ENCODE peak calls at places on chromosomes 11 and 22, in four cellular contexts. One of them, this sample, is unnamed.
A peak's percentile ranks its signal among the peaks of the same experiment; 100 is the strongest.

GRCh38 chr11:90228056-90228455 is 5.2 kb upstream of the CHORDC1 start:
- DNase-seq in A549: no peak
- DNase-seq in esophagus squamous epithelium: no peak
- DNase-seq in K562: no peak
- DNase-seq in this sample: no peak

GRCh38 chr11:17313349-17314231 is 37.1 kb downstream of the NUCB2 start:
- DNase-seq in A549: no peak
- DNase-seq in esophagus squamous epithelium: no peak
- DNase-seq in K562: no peak
- DNase-seq in this sample: no peak

GRCh38 chr11:128692750-128693578 is 908 bp upstream of the FLI1 start:
- DNase-seq in A549: peak; percentile 10
- DNase-seq in esophagus squamous epithelium: no peak
- DNase-seq in K562: no peak
- DNase-seq in this sample: no peak

GRCh38 chr11:551131-551530 is 9.4 kb downstream of the LMNTD2 start:
- DNase-seq in A549: no peak
- DNase-seq in esophagus squamous epithelium: no peak
- DNase-seq in K562: no peak
- DNase-seq in this sample: no peak

GRCh38 chr11:79209540-79210266 is 231.1 kb downstream of the TENM4 start:
- DNase-seq in A549: no peak
- DNase-seq in esophagus squamous epithelium: no peak
- DNase-seq in K562: no peak
- DNase-seq in this sample: no peak

GRCh38 chr11:3808846-3809623 is 675 bp downstream of the PGAP2 start:
- DNase-seq in A549: peak; percentile 81
- DNase-seq in esophagus squamous epithelium: no peak
- DNase-seq in K562: peak; percentile 60
- DNase-seq in this sample: peak; percentile 66

GRCh38 chr11:129279326-129280026 is 87.4 kb upstream of the ARHGAP32 start:
- DNase-seq in A549: peak; percentile 68
- DNase-seq in esophagus squamous epithelium: no peak
- DNase-seq in K562: no peak
- DNase-seq in this sample: peak; percentile 90

GRCh38 chr11:117806906-117807305 is 9.9 kb upstream of the DSCAML1 start:
- DNase-seq in A549: no peak
- DNase-seq in esophagus squamous epithelium: no peak
- DNase-seq in K562: no peak
- DNase-seq in this sample: no peak

GRCh38 chr22:46614070-46614931 is 5.9 kb upstream of the GRAMD4 start:
- DNase-seq in A549: no peak
- DNase-seq in esophagus squamous epithelium: no peak
- DNase-seq in K562: no peak
- DNase-seq in this sample: no peak

GRCh38 chr11:28343304-28344233 is 235.4 kb downstream of the METTL15 start:
- DNase-seq in A549: peak; percentile 85
- DNase-seq in esophagus squamous epithelium: no peak
- DNase-seq in K562: peak; percentile 33
- DNase-seq in this sample: peak; percentile 70

GRCh38 chr11:68010058-68011041 is at the start of gene ALDH3B1:
- DNase-seq in A549: peak; percentile 97
- DNase-seq in esophagus squamous epithelium: peak; percentile 38
- DNase-seq in K562: peak; percentile 81
- DNase-seq in this sample: peak; percentile 97
- TF ChIP-seq POLR2A in A549: peak; percentile 85
- TF ChIP-seq POLR2A in esophagus squamous epithelium: no peak
- TF ChIP-seq POLR2A in K562: no peak
- TF ChIP-seq POLR2A in this sample: peak; percentile 89

GRCh38 chr11:67268684-67269268 is 2.5 kb downstream of the GRK2 start:
- DNase-seq in A549: no peak
- DNase-seq in esophagus squamous epithelium: no peak
- DNase-seq in K562: no peak
- DNase-seq in this sample: no peak

GRCh38 chr11:67265633-67266423 is 445 bp upstream of the GRK2 start:
- DNase-seq in A549: peak; percentile 55
- DNase-seq in esophagus squamous epithelium: no peak
- DNase-seq in K562: no peak
- DNase-seq in this sample: peak; percentile 91

GRCh38 chr11:67268036-67268683 is 1.9 kb downstream of the GRK2 start:
- DNase-seq in A549: no peak
- DNase-seq in esophagus squamous epithelium: no peak
- DNase-seq in K562: no peak
- DNase-seq in this sample: peak; percentile 48

GRCh38 chr11:67266424-67267187 is at the start of gene GRK2:
- DNase-seq in A549: peak; percentile 60
- DNase-seq in esophagus squamous epithelium: no peak
- DNase-seq in K562: peak; percentile 91
- DNase-seq in this sample: peak; percentile 76

DNA sequence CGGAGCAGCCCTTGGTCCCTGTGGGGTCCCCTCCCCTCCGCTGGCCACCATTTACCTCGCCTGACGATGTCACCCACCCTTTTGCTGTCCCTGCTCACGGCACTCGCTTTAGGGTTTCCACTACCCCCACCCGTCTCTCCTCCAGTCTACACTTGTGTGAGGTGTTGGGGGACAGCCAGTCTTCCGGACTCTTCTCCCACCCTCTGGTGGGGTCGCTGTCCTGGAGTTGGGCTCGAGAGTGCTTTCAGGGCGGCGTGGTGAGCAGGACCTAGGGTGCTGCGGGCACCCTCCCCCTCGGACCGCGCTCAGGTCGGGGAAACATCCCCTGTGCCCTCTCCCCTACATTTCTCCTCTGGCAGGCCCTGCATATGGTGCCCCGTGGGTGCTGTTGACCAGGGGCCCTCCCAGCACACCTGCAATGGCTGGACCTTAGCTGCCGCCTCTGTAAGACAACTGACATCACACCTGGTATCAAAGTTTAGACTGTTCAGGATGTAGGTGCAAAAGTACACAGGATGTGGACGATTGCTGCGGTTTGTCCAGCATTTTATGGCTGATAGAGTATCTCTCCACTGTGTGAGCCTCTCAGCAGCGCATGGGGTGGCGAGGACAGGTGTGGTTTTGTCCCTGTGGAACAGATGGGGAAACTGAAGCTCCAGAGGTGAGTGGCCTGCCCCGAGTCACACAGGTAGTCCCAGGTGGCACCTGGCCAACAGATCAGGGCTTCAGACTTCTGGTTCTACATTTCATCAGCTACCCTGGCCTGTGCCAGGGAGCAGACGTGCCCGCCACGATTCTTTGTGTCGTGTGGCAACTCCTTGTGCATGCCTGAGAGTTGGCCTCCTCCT is 1.1 kb downstream of the GRK2 start:
- DNase-seq in A549: no peak
- DNase-seq in esophagus squamous epithelium: no peak
- DNase-seq in K562: peak; percentile 61
- DNase-seq in this sample: peak; percentile 47
- TF ChIP-seq POLR2A in A549: no peak
- TF ChIP-seq POLR2A in esophagus squamous epithelium: no peak
- TF ChIP-seq POLR2A in K562: no peak
- TF ChIP-seq POLR2A in this sample: no peak

GRCh38 chr11:73260127-73260457 is 12.0 kb upstream of the P2RY6 start:
- DNase-seq in A549: no peak
- DNase-seq in esophagus squamous epithelium: no peak
- DNase-seq in K562: no peak
- DNase-seq in this sample: no peak

GRCh38 chr11:73262851-73263495 is 9.2 kb upstream of the P2RY6 start:
- DNase-seq in A549: peak; percentile 48
- DNase-seq in esophagus squamous epithelium: no peak
- DNase-seq in K562: no peak
- DNase-seq in this sample: no peak

GRCh38 chr11:73257342-73258103 is 14.6 kb upstream of the P2RY6 start:
- DNase-seq in A549: peak; percentile 77
- DNase-seq in esophagus squamous epithelium: no peak
- DNase-seq in K562: no peak
- DNase-seq in this sample: no peak

GRCh38 chr11:73258104-73258684 is 13.9 kb upstream of the P2RY6 start:
- DNase-seq in A549: no peak
- DNase-seq in esophagus squamous epithelium: no peak
- DNase-seq in K562: no peak
- DNase-seq in this sample: no peak

GRCh38 chr11:73259406-73260126 is 12.6 kb upstream of the P2RY6 start:
- DNase-seq in A549: no peak
- DNase-seq in esophagus squamous epithelium: no peak
- DNase-seq in K562: no peak
- DNase-seq in this sample: no peak
- TF ChIP-seq POLR2A in A549: no peak
- TF ChIP-seq POLR2A in esophagus squamous epithelium: no peak
- TF ChIP-seq POLR2A in K562: no peak
- TF ChIP-seq POLR2A in this sample: no peak

DNA sequence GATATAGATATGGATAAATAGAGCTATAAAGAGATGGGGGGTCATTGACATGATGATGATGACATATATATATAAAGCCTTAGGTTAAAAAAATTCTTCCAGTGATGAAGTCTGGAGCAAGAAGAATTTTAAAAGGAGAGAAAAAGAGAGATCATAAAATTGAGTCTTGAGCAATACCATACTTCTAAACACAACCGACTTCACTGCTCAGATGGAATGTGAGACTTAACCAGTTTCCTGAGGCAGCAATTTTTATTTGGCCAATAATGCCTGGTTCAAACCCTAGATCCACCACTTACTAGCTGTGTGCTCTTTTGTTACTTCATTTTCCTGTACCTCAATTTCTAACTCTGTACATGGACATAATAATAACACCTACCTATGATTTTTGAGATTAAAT is 229.5 kb downstream of the TTC28 start:
- DNase-seq in A549: no peak
- DNase-seq in esophagus squamous epithelium: no peak
- DNase-seq in K562: no peak
- DNase-seq in this sample: no peak
- TF ChIP-seq POLR2A in A549: no peak
- TF ChIP-seq POLR2A in esophagus squamous epithelium: no peak
- TF ChIP-seq POLR2A in K562: no peak
- TF ChIP-seq POLR2A in this sample: no peak

GRCh38 chr11:1750840-1751520 is 585 bp upstream of the IFITM10 start:
- DNase-seq in A549: no peak
- DNase-seq in esophagus squamous epithelium: no peak
- DNase-seq in K562: no peak
- DNase-seq in this sample: no peak
- TF ChIP-seq POLR2A in A549: no peak
- TF ChIP-seq POLR2A in esophagus squamous epithelium: no peak
- TF ChIP-seq POLR2A in K562: no peak
- TF ChIP-seq POLR2A in this sample: peak; percentile 17

GRCh38 chr11:65780770-65781151 is at the start of gene AP5B1:
- DNase-seq in A549: peak; percentile 61
- DNase-seq in esophagus squamous epithelium: no peak
- DNase-seq in K562: peak; percentile 90
- DNase-seq in this sample: peak; percentile 73
- TF ChIP-seq POLR2A in A549: peak; percentile 66
- TF ChIP-seq POLR2A in esophagus squamous epithelium: no peak
- TF ChIP-seq POLR2A in K562: no peak
- TF ChIP-seq POLR2A in this sample: no peak

DNA sequence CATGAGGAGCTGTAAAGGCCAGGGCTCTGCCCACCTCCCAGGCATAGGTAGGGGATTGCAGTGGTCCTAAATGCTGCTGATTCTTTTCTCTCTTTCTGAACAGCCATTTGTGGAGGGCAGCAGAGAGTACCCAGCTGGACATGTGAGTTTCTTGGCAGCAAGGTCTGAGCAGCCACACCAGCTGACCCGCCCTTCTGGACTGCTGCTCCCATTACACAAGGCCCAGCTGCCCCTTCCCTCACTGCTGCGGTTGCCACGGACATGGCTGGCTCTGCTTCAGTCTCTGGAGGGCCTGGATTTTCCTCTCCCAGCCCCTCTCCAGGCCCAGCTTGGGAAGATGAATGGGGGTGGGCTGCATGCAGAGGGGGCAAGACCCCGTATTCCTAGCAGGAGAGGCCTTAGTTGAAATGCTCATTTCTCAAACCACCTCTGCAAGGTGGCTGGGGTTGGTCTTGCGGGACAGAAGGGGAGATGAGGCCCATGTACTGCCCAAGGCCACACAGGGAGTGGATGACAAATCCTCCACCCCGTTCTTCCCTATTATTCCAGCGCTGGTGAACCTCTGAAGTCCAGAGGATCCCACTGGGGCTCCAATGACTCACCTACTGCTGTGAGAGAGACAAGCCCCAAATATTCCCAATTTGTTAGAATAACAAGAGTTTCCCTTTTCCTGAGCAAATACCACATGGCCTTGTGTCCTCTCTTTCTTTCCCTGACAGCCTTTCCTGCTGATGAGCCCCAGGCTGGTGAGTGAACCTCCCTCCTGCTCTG is 4.7 kb downstream of the LGALS12 start:
- DNase-seq in A549: no peak
- DNase-seq in esophagus squamous epithelium: no peak
- DNase-seq in K562: no peak
- DNase-seq in this sample: no peak
- TF ChIP-seq POLR2A in A549: no peak
- TF ChIP-seq POLR2A in esophagus squamous epithelium: no peak
- TF ChIP-seq POLR2A in K562: no peak
- TF ChIP-seq POLR2A in this sample: no peak

GRCh38 chr11:67303989-67304411 is 670 bp downstream of the SSH3 start:
- DNase-seq in A549: no peak
- DNase-seq in esophagus squamous epithelium: no peak
- DNase-seq in K562: no peak
- DNase-seq in this sample: no peak

GRCh38 chr11:67302571-67303131 is 679 bp upstream of the SSH3 start:
- DNase-seq in A549: peak; percentile 62
- DNase-seq in esophagus squamous epithelium: no peak
- DNase-seq in K562: no peak
- DNase-seq in this sample: no peak

GRCh38 chr11:67301951-67302516 is 1.3 kb upstream of the SSH3 start:
- DNase-seq in A549: peak; percentile 59
- DNase-seq in esophagus squamous epithelium: no peak
- DNase-seq in K562: no peak
- DNase-seq in this sample: no peak

GRCh38 chr11:67304511-67305113 is 1.3 kb downstream of the SSH3 start:
- DNase-seq in A549: no peak
- DNase-seq in esophagus squamous epithelium: no peak
- DNase-seq in K562: no peak
- DNase-seq in this sample: no peak

DNA sequence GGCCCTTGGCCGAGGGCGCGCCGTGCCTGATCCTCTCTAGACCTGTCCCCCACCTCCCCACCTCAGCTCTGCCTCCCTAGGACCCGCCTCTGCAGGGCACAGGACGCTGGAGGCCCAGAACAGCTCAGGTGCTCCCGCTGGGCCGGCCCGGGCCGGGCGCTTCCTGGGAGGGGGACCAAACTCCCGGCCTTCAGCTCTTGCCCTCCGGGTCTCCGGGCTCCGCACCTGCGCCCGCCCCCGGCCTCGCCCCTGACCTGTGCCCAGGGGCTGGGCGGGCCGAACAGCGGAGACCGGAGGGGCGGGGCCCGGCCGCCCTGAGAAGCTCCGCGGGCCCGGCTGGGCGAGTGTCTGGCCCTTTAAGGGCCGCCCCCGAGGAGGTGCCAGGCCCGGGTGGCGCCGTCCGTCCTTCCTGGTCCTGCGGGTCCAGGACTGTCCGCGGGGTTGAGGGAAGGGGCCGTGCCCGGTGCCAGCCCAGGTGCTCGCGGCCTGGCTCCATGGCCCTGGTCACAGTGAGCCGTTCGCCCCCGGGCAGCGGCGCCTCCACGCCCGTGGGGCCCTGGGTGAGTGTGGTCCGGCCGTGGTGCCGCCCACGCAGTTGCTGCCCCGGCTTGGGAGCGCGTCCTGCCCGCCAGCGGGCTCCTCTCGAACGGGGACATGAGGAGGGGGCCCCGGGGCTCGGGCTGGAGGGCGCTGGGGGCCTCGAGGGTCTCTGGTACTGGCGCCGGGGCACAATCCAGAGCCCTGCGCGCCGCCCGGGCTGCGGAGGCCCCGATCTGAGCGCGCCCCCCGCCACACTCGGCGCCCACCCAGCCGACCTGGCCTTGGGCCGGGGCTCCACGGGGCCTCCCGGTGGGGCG is at the start of gene SSH3:
- DNase-seq in A549: peak; percentile 74
- DNase-seq in esophagus squamous epithelium: no peak
- DNase-seq in K562: no peak
- DNase-seq in this sample: peak; percentile 69
- TF ChIP-seq POLR2A in A549: peak; percentile 65
- TF ChIP-seq POLR2A in esophagus squamous epithelium: no peak
- TF ChIP-seq POLR2A in K562: no peak
- TF ChIP-seq POLR2A in this sample: no peak